ENCODE peak calls at places on chromosome 14, in five cellular contexts. Z is astrocyte; G is stimulated activated CD4-positive, alpha-beta T cell treated with anti-CD3 and anti-CD28 coated beads, Interleukin-12 subunit alpha, Interleukin-12 subunit beta, amount 100 ng/mL, for 4 hours; T is neural crest cell; L is T-helper 17 cell. H is an unnamed sample.

GRCh38 chr14:105601360-105602242 is 75.2 kb downstream of the TMEM121 start:
- DNase-seq in Z (no peak), T (no peak), G (no peak), L (no peak), H (no peak)

GRCh38 chr14:104139460-104140212 is 1.2 kb downstream of the KIF26A start:
- DNase-seq in L (no peak), G (no peak), T (no peak), Z (no peak), H (no peak)

GRCh38 chr14:71931492-71932228 is 569 bp upstream of the RGS6 start:
- DNase-seq in Z (no peak), G (no peak), T (peak), L (no peak), H (no peak)

GRCh38 chr14:53793790-53794560 is 162.7 kb downstream of the BMP4 start:
- DNase-seq in Z (peak), T (no peak), L (no peak), G (no peak), H (no peak)

GRCh38 chr14:50399251-50400032 is 2.8 kb upstream of the CDKL1 start:
- DNase-seq in G (no peak), T (no peak), L (no peak), Z (peak), H (no peak)

GRCh38 chr14:105086833-105087307 is 21.6 kb upstream of the GPR132 start:
- DNase-seq in G (peak), Z (peak), T (peak), L (peak), H (peak)

GRCh38 chr14:91897121-91897701 is 29.9 kb upstream of the TC2N start:
- DNase-seq in T (no peak), Z (peak), L (no peak), G (no peak), H (no peak)

GRCh38 chr14:69485261-69485660 is 733 bp downstream of the PLEKHD1 start:
- DNase-seq in G (no peak), T (no peak), L (no peak), Z (no peak), H (no peak)

GRCh38 chr14:104972301-104973211 is 5.6 kb downstream of the AHNAK2 start:
- DNase-seq in T (no peak), Z (peak), G (no peak), L (no peak), H (no peak)

GRCh38 chr14:64841121-64841611 is 38.5 kb downstream of the SPTB start:
- DNase-seq in Z (peak), G (no peak), T (no peak), L (no peak), H (no peak)

GRCh38 chr14:55028066-55028465 is 1.0 kb downstream of the SOCS4 start:
- DNase-seq in T (no peak), Z (no peak), L (no peak), G (no peak), H (no peak)

GRCh38 chr14:55450539-55450938 is 10.1 kb upstream of the TBPL2 start:
- DNase-seq in G (no peak), Z (no peak), T (no peak), L (no peak), H (no peak)

GRCh38 chr14:60931206-60931605 is 49.7 kb downstream of the TRMT5 start:
- DNase-seq in Z (peak), L (no peak), T (no peak), G (no peak), H (no peak)

GRCh38 chr14:53900499-53900898 is 56.1 kb downstream of the BMP4 start:
- DNase-seq in Z (no peak), G (no peak), L (no peak), T (no peak), H (no peak)

GRCh38 chr14:75205586-75205985 is 29.2 kb upstream of the TMED10 start:
- DNase-seq in G (no peak), Z (peak), L (no peak), T (no peak), H (no peak)

GRCh38 chr14:100895411-100895810 is 8.1 kb downstream of the RTL1 start:
- DNase-seq in L (no peak), T (no peak), Z (no peak), G (no peak), H (no peak)

GRCh38 chr14:103091041-103091882 is 3.3 kb upstream of the EXOC3L4 start:
- DNase-seq in Z (no peak), G (peak), L (peak), T (peak), H (peak)

GRCh38 chr14:68507544-68508081 is 285.3 kb downstream of the ZFP36L1 start:
- DNase-seq in T (no peak), L (peak), Z (no peak), G (no peak), H (no peak)

GRCh38 chr14:70993931-70994330 is 86.7 kb downstream of the PCNX1 start:
- DNase-seq in Z (no peak), G (no peak), T (no peak), L (no peak), H (no peak)

GRCh38 chr14:61588419-61588901 is 106.9 kb upstream of the HIF1A start:
- DNase-seq in Z (peak), G (no peak), T (no peak), L (no peak), H (no peak)

GRCh38 chr14:52154992-52155655 is 86.3 kb upstream of the NID2 start:
- DNase-seq in L (no peak), G (no peak), T (no peak), Z (no peak), H (no peak)

GRCh38 chr14:104085889-104086201 is 345 bp downstream of the ASPG start:
- DNase-seq in Z (no peak), T (no peak), L (no peak), G (no peak), H (no peak)

GRCh38 chr14:100275214-100275613 is 31.0 kb downstream of the SLC25A29 start:
- DNase-seq in T (no peak), L (no peak), G (no peak), Z (no peak), H (no peak)